ENCODE peak calls at places on chromosome 19, in eight cellular contexts. C is GM18507; O is cardiac fibroblast; I is mesothelial cell of epicardium; B is NCI-H1417; W is effector memory CD4-positive, alpha-beta T cell; X is NCI-H774; F is GM23248. Q is an unnamed sample.

GRCh38 chr19:13849991-13850909 is 26.7 kb upstream of the NANOS3 start:
- DNase-seq in C (no peak), O (peak), I (peak), B (peak), W (peak), X (peak), F (peak), Q (peak)

GRCh38 chr19:33660426-33661160 is 38.8 kb downstream of the CHST8 start:
- DNase-seq in C (no peak), O (no peak), I (peak), B (no peak), W (no peak), X (no peak), F (no peak), Q (no peak)

GRCh38 chr19:55478364-55478763 is 1.9 kb downstream of the ZNF628 start:
- DNase-seq in C (no peak), O (no peak), I (no peak), B (no peak), W (no peak), X (no peak), F (no peak), Q (no peak)

GRCh38 chr19:24166055-24166454 is 79.1 kb downstream of the ZNF254 start:
- DNase-seq in C (no peak), O (no peak), I (no peak), B (no peak), W (no peak), X (no peak), F (peak), Q (no peak)

GRCh38 chr19:18168673-18169381 is 4.8 kb upstream of the IFI30 start:
- DNase-seq in C (no peak), O (no peak), I (no peak), B (no peak), W (no peak), X (no peak), F (no peak), Q (no peak)

GRCh38 chr19:39405930-39406655 is 554 bp upstream of the ZFP36 start:
- DNase-seq in C (no peak), O (no peak), I (no peak), B (no peak), W (peak), X (no peak), F (peak), Q (peak)

GRCh38 chr19:10478903-10479384 is 24.2 kb downstream of the KEAP1 start:
- DNase-seq in C (no peak), O (peak), I (peak), B (peak), W (peak), X (peak), F (peak), Q (peak)

GRCh38 chr19:17846146-17846545 is 1.6 kb downstream of the JAK3 start:
- DNase-seq in C (no peak), O (no peak), I (no peak), B (no peak), W (peak), X (no peak), F (no peak), Q (peak)

GRCh38 chr19:20313894-20314293 is 146.9 kb downstream of the ZNF486 start:
- DNase-seq in C (no peak), O (no peak), I (no peak), B (no peak), W (no peak), X (peak), F (no peak), Q (no peak)

GRCh38 chr19:32862173-32862572 is 7.4 kb downstream of the SLC7A9 start:
- DNase-seq in C (no peak), O (no peak), I (no peak), B (no peak), W (no peak), X (no peak), F (no peak), Q (no peak)

GRCh38 chr19:7701049-7701653 is 780 bp downstream of the FCER2 start:
- DNase-seq in C (no peak), O (no peak), I (no peak), B (no peak), W (no peak), X (no peak), F (no peak), Q (no peak)

GRCh38 chr19:7925171-7925837 is 631 bp downstream of the CTXN1 start:
- DNase-seq in C (peak), O (peak), I (peak), B (peak), W (peak), X (peak), F (peak), Q (peak)

GRCh38 chr19:29277107-29277506 is 64.2 kb upstream of the UQCRFS1 start:
- DNase-seq in C (no peak), O (no peak), I (no peak), B (peak), W (peak), X (peak), F (no peak), Q (peak)

GRCh38 chr19:54470991-54471782 is 1.9 kb downstream of the CDC42EP5 start:
- DNase-seq in C (no peak), O (no peak), I (no peak), B (no peak), W (no peak), X (no peak), F (peak), Q (no peak)

GRCh38 chr19:41795031-41795461 is 1.3 kb upstream of the CEACAM3 start:
- DNase-seq in C (no peak), O (peak), I (no peak), B (peak), W (peak), X (peak), F (peak), Q (peak)

GRCh38 chr19:5470264-5470671 is 15.1 kb downstream of the ZNRF4 start:
- DNase-seq in C (no peak), O (no peak), I (no peak), B (peak), W (no peak), X (no peak), F (no peak), Q (no peak)

GRCh38 chr19:19279062-19279612 is 6.0 kb upstream of the TM6SF2 start:
- DNase-seq in C (no peak), O (no peak), I (no peak), B (peak), W (no peak), X (no peak), F (no peak), Q (no peak)

GRCh38 chr19:41206926-41207750 is 11.9 kb upstream of the AXL start:
- DNase-seq in C (no peak), O (peak), I (no peak), B (no peak), W (no peak), X (no peak), F (peak), Q (no peak)

GRCh38 chr19:53463263-53463662 is 4.3 kb upstream of the ZNF813 start:
- DNase-seq in C (no peak), O (no peak), I (no peak), B (no peak), W (no peak), X (no peak), F (peak), Q (no peak)

GRCh38 chr19:48540110-48540509 is 11.9 kb upstream of the SULT2B1 start:
- DNase-seq in C (no peak), O (no peak), I (no peak), B (peak), W (no peak), X (peak), F (peak), Q (no peak)

GRCh38 chr19:45935267-45935666 is 20.7 kb upstream of the NANOS2 start:
- DNase-seq in C (no peak), O (no peak), I (no peak), B (no peak), W (no peak), X (no peak), F (no peak), Q (no peak)

GRCh38 chr19:4183967-4184717 is 1.7 kb downstream of the ANKRD24 start:
- DNase-seq in C (no peak), O (no peak), I (no peak), B (peak), W (no peak), X (no peak), F (peak), Q (no peak)

GRCh38 chr19:29263305-29264080 is 50.5 kb upstream of the UQCRFS1 start:
- DNase-seq in C (no peak), O (peak), I (peak), B (peak), W (peak), X (no peak), F (peak), Q (peak)

GRCh38 chr19:7294571-7295212 is 478 bp upstream of the INSR start:
- DNase-seq in C (no peak), O (peak), I (peak), B (peak), W (no peak), X (no peak), F (peak), Q (no peak)